ENCODE peak calls at places on chromosomes 12 and 14, in six cellular contexts. Z is CD8-positive, alpha-beta T cell; E is naive thymus-derived CD4-positive, alpha-beta T cell; W is left ventricle myocardium inferior; V is neural progenitor cell; P is ascending aorta. B is an unnamed sample.
A peak's percentile ranks its signal among the peaks of the same experiment; 100 is the strongest.

GRCh38 chr12:52052471-52053186 is 1.4 kb downstream of the NR4A1 start:
- DNase-seq in Z (no peak), E (no peak), W (no peak), V (no peak), P (no peak), B (no peak)

GRCh38 chr14:59482471-59483331 is 1.5 kb downstream of the L3HYPDH start:
- DNase-seq in Z (no peak), E (no peak), W (no peak), V (no peak), P (no peak), B (peak; percentile 88)

GRCh38 chr14:61609885-61610284 is 85.4 kb upstream of the HIF1A start:
- DNase-seq in Z (no peak), E (no peak), W (no peak), V (no peak), P (no peak), B (no peak)

GRCh38 chr12:50087995-50088394 is 2.9 kb downstream of the SMARCD1 start:
- DNase-seq in Z (no peak), E (no peak), W (no peak), V (no peak), P (no peak), B (peak; percentile 61)

GRCh38 chr12:56151672-56152131 is 685 bp upstream of the MYL6B start:
- DNase-seq in Z (peak; percentile 67), E (peak; percentile 64), W (no peak), V (peak; percentile 66), P (no peak), B (no peak)

GRCh38 chr14:105389534-105389933 is 8.8 kb upstream of the TEX22 start:
- DNase-seq in Z (no peak), E (no peak), W (no peak), V (no peak), P (no peak), B (no peak)

GRCh38 chr14:38867561-38868150 is 235.4 kb downstream of the SEC23A start:
- DNase-seq in Z (peak; percentile 46), E (peak; percentile 27), W (peak; percentile 41), V (peak; percentile 92), P (no peak), B (peak; percentile 76)

GRCh38 chr12:43226151-43226550 is 325.9 kb downstream of the ADAMTS20 start:
- DNase-seq in Z (no peak), E (no peak), W (no peak), V (no peak), P (no peak), B (no peak)

GRCh38 chr12:123601602-123602489 is at the start of gene DDX55:
- DNase-seq in Z (peak; percentile 84), E (peak; percentile 86), W (peak; percentile 85), V (peak; percentile 93), P (no peak), B (peak; percentile 82)

GRCh38 chr12:63889236-63889635 is 44.7 kb downstream of the SRGAP1 start:
- DNase-seq in Z (no peak), E (no peak), W (no peak), V (no peak), P (no peak), B (peak; percentile 68)

GRCh38 chr14:54773171-54774006 is 129.2 kb downstream of the GCH1 start:
- DNase-seq in Z (peak; percentile 44), E (peak; percentile 75), W (peak; percentile 78), V (peak; percentile 88), P (peak; percentile 78), B (peak; percentile 100)
- H3K4me3 ChIP-seq in Z (no peak overlapping the region), E (peak overlapping the region; percentile 14), W (peak overlapping the region; percentile 22), V (no peak overlapping the region), P (no peak overlapping the region), B (peak overlapping the region; percentile 23)

DNA sequence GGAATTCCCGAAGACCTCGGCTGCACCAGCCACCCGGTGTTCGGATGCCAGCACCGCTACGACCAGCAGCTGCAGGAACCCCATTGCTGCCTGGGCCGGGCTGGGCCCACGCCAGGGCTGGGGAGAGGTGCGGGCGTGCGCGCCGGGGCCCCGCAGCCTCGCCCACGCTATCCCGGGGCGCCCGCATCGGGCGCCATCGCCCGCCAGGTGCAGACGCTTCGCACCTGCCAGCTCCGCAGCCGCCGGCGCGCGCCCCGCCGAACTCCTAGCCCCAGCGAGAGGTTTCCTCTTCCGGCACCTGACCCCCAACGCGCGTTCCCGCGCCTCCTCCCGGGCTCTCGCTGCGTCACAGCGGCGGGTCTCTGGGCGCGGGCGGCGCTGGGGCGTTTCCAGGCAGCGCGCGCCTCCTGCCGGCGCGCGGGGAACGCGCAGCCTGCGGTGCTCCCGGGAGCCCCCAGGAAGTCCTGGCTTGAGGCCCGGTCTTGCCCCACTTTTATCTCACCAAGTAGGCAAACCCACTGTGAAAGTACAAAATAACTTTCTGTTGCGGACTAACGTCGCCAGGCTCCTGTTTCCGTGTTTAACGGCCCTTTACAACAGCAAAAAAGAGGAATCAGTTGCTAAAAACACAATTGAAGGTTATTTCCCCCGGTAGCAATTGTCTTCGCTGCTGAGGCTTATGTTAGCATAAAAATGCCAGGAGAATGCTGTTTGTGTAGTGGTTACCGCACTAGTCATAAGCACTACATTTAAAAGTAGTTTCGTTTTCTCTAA is at the start of gene TM7SF3:
- DNase-seq in Z (peak; percentile 95), E (peak; percentile 96), W (peak; percentile 92), V (peak; percentile 96), P (peak; percentile 82), B (peak; percentile 87)
- H3K4me3 ChIP-seq in Z (peak within 1 kb of the TSS; percentile 87), E (peak within 1 kb of the TSS; percentile 92), W (peak within 1 kb of the TSS; percentile 73), V (peak within 1 kb of the TSS; percentile 74), P (peak within 1 kb of the TSS; percentile 99), B (peak within 1 kb of the TSS; percentile 73)

DNA sequence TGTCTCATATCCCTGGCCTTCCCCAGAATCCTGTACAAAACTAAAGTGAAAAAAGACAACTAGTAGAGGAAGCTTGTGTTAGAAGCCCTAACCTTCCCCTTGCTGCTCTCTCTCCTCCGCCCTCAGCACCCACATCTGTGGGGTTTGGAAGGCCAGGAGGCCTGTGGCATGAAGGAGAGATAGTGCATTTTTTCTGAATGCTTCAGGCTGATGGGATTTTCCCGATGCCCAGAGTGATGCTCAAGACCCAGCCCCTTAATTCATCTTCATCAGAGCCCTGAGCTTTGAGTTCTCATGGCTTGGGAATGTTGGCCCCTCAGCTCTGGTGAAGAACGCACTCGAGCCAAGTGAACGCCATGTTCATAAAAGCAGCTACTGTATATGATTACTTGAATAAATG is 5.9 kb downstream of the FGF6 start:
- DNase-seq in Z (no peak), E (no peak), W (no peak), V (no peak), P (no peak), B (no peak)
- H3K4me3 ChIP-seq in Z (no peak overlapping the region), E (no peak overlapping the region), W (no peak overlapping the region), V (no peak overlapping the region), P (no peak overlapping the region), B (no peak overlapping the region)

DNA sequence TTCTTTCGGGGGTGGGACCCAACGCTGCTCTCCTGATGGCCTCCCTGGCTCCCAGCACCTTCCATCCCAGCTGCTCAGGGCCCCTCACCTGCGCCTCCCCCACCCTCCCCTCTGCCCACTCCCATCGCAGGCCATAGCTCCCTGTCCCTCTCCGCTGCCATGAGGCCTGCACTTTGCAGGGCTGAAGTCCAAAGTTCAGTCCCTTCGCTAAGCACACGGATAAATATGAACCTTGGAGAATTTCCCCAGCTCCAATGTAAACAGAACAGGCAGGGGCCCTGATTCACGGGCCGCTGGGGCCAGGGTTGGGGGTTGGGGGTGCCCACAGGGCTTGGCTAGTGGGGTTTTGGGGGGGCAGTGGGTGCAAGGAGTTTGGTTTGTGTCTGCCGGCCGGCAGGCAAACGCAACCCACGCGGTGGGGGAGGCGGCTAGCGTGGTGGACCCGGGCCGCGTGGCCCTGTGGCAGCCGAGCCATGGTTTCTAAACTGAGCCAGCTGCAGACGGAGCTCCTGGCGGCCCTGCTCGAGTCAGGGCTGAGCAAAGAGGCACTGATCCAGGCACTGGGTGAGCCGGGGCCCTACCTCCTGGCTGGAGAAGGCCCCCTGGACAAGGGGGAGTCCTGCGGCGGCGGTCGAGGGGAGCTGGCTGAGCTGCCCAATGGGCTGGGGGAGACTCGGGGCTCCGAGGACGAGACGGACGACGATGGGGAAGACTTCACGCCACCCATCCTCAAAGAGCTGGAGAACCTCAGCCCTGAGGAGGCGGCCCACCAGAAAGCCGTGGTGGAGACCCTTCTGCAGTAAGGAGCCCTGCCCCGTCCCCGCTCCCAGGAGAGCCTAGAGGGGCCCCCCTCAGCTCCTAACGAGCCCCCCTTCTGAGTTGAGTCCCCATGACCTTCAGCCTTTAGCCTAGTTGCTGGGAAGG is at the start of gene HNF1A:
- DNase-seq in Z (no peak), E (no peak), W (no peak), V (no peak), P (no peak), B (no peak)
- H3K4me3 ChIP-seq in Z (no peak within 1 kb of the TSS), E (no peak within 1 kb of the TSS), W (no peak within 1 kb of the TSS), V (no peak within 1 kb of the TSS), P (peak within 1 kb of the TSS; percentile 24), B (no peak within 1 kb of the TSS)

DNA sequence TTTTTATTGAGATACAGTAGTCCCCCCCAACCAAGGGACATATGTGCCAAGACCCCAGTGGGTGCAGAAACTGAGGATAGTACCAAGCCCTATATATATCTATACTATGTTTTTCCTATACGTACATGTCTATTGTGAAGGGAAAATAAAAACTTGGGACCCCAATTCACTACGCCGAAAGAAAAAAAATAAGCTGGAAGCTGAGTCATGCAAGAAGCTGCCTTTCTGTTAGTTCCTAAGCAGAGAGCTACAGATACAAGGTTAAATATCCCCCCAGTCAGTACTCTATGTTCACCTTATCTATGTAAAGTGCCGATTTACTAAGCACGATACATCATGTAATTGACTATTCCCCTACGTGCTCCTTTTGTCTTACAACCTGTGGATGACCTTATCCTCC is 11.5 kb upstream of the HRK start:
- DNase-seq in Z (no peak), E (no peak), W (no peak), V (no peak), P (no peak), B (no peak)
- H3K4me3 ChIP-seq in Z (no peak overlapping the region), E (no peak overlapping the region), W (no peak overlapping the region), V (no peak overlapping the region), P (no peak overlapping the region), B (no peak overlapping the region)

DNA sequence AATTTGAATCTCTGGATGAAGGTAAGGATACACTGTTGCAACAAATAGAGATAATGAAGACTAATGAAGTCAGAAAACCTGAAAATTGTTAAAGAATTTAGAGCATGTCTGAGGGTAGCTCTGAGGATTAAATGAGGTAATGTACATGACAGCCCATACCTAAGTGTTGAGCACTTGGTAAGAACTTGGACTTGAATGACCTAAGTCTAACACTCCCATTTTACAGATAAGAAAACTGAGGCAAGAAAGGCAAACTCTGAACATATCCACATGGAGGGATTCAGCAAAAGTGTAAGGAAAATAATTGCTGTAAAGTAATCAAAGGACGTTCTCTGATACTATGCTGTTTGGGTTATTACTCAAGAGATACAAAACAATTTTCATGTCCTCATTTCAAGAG is 29.0 kb downstream of the PTPRB start:
- DNase-seq in Z (no peak), E (no peak), W (no peak), V (no peak), P (no peak), B (no peak)
- H3K4me3 ChIP-seq in Z (no peak overlapping the region), E (no peak overlapping the region), W (peak overlapping the region; percentile 73), V (no peak overlapping the region), P (no peak overlapping the region), B (no peak overlapping the region)

B was measured in astrocyte of the spinal cord.